ENCODE peak calls at places on chromosomes 6 and 20, in six cellular contexts. X, L, W, N, P and S are unnamed samples.

GRCh38 chr20:50019466-50020256 is 36.9 kb downstream of the SNAI1 start:
- DNase-seq in X (no peak), N (no peak), P (no peak), W (no peak), L (no peak), S (no peak)

GRCh38 chr20:21323640-21324039 is 20.5 kb downstream of the XRN2 start:
- DNase-seq in P (no peak), N (no peak), X (no peak), L (peak; percentile 89), W (peak; percentile 17), S (no peak)

GRCh38 chr6:28553986-28554881 is 28.6 kb downstream of the GPX5 start:
- DNase-seq in L (no peak), N (no peak), W (peak; percentile 46), P (peak; percentile 77), X (no peak), S (no peak)

GRCh38 chr20:50558483-50558925 is 48.3 kb downstream of the PTPN1 start:
- DNase-seq in W (peak; percentile 70), P (no peak), X (peak; percentile 76), L (peak; percentile 57), N (no peak), S (no peak)

GRCh38 chr6:140806431-140806830 is 1326.3 kb upstream of the GJE1 start:
- DNase-seq in N (no peak), X (no peak), P (no peak), W (no peak), L (no peak), S (no peak)

GRCh38 chr6:13398081-13398406 is 69.7 kb upstream of the TBC1D7 start:
- DNase-seq in X (no peak), W (no peak), N (no peak), L (no peak), P (no peak), S (no peak)

GRCh38 chr20:58470336-58470978 is 44.7 kb downstream of the APCDD1L start:
- DNase-seq in W (no peak), L (no peak), P (no peak), N (no peak), X (no peak), S (no peak)

GRCh38 chr6:42279144-42279781 is 61.6 kb upstream of the MRPS10 start:
- DNase-seq in L (no peak), X (peak; percentile 15), W (no peak), P (no peak), N (no peak), S (no peak)

GRCh38 chr6:149861603-149862423 is 2.3 kb downstream of the LRP11 start:
- DNase-seq in W (no peak), X (no peak), L (peak; percentile 25), N (no peak), P (no peak), S (no peak)

GRCh38 chr6:158799051-158799792 is 19.9 kb downstream of the EZR start:
- DNase-seq in N (no peak), P (peak; percentile 72), X (no peak), W (no peak), L (peak; percentile 85), S (no peak)

GRCh38 chr20:35369804-35370203 is 42.0 kb downstream of the UQCC1 start:
- DNase-seq in W (no peak), X (no peak), P (peak; percentile 64), N (no peak), L (no peak), S (no peak)

GRCh38 chr20:56808119-56808725 is 179.1 kb downstream of the TFAP2C start:
- DNase-seq in P (no peak), L (no peak), N (no peak), X (no peak), W (no peak), S (no peak)

GRCh38 chr6:116176596-116176995 is 50.7 kb upstream of the COL10A1 start:
- DNase-seq in L (no peak), N (no peak), X (no peak), W (no peak), P (no peak), S (no peak)

GRCh38 chr20:61810066-61810708 is 255.5 kb downstream of the TAF4 start:
- DNase-seq in N (no peak), W (no peak), X (no peak), P (no peak), L (no peak), S (no peak)

GRCh38 chr6:42101186-42101657 is 41.2 kb downstream of the C6orf132 start:
- DNase-seq in X (no peak), N (no peak), P (peak; percentile 56), W (no peak), L (no peak), S (no peak)

GRCh38 chr20:44581515-44581914 is 864 bp upstream of the PKIG start:
- DNase-seq in W (no peak), L (peak; percentile 49), X (no peak), P (no peak), N (no peak), S (no peak)

GRCh38 chr6:29631860-29632731 is 887 bp downstream of the GABBR1 start:
- DNase-seq in P (no peak), L (peak; percentile 36), X (peak; percentile 21), W (peak; percentile 81), N (no peak), S (no peak)

GRCh38 chr20:56400001-56400640 is 7.7 kb downstream of the CSTF1 start:
- DNase-seq in N (peak; percentile 31), X (peak; percentile 41), L (peak; percentile 74), P (peak; percentile 76), W (peak; percentile 49), S (peak; percentile 85)

GRCh38 chr20:652611-653109 is 340 bp downstream of the SRXN1 start:
- DNase-seq in W (no peak), L (peak; percentile 35), P (no peak), X (no peak), N (no peak), S (peak; percentile 53)

GRCh38 chr6:46323966-46324622 is 153.3 kb upstream of the ENPP5 start:
- DNase-seq in W (no peak), N (no peak), X (no peak), L (no peak), P (no peak), S (no peak)

GRCh38 chr6:166750125-166750793 is 123.2 kb upstream of the RPS6KA2 start:
- DNase-seq in P (no peak), L (no peak), X (no peak), N (no peak), W (no peak), S (peak; percentile 67)

GRCh38 chr20:653590-654426 is 808 bp upstream of the SRXN1 start:
- DNase-seq in L (no peak), W (peak; percentile 31), X (no peak), N (no peak), P (peak; percentile 70), S (peak; percentile 43)

GRCh38 chr6:131250121-131250520 is 114.9 kb downstream of the AKAP7 start:
- DNase-seq in P (no peak), N (peak; percentile 1), X (no peak), W (no peak), L (peak; percentile 57), S (peak; percentile 77)
- H3K4me3 ChIP-seq in P (no peak overlapping the region), N (no peak overlapping the region), X (no peak overlapping the region), W (no peak overlapping the region), L (no peak overlapping the region), S (no peak overlapping the region)

DNA sequence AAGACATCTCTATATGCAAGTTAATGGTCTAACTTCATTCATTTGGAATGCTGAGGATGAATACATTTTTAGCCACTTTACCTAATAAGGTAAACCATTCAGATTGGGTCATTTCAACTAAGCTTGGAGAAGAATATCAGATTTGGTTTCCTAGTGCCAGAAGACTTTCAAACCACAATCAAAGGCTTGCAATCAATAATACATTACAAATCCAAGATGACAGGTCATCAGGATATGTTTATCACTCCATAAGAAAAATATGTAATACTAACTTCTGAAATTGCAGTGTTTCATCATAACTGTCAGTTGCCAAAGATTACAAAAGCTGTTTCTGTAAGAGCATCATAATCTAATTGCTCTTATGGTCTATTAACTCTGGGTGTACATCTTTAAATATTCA is 654.0 kb downstream of the COL12A1 start:
- DNase-seq in P (no peak), X (no peak), L (no peak), N (no peak), W (no peak), S (no peak)
- TF ChIP-seq MYC in P (no peak), X (no peak), L (no peak), N (no peak), W (no peak), S (no peak)

DNA sequence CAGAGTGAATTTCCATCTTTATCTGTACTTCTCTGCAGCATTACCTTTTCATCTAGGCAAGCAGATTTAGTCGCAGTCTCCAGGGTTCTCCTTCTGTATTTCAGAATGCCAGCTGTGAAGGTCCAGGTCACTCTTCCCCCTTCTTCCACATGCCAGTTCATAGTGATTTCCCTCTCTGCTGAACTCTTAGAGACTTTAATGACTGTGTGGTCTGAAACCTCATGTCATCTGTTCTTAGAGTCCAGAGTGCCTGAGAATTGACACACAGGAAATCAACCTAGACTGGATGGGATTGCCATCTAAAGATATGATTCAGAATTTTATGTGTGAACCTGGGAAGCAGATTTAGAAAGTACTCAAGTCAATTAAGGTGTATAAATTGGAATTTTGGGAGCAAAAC is 248.1 kb downstream of the TPBG start:
- DNase-seq in N (no peak), P (no peak), X (no peak), W (no peak), L (no peak), S (no peak)
- TF ChIP-seq POLR2A in N (no peak), P (no peak), X (no peak), W (no peak), L (no peak), S (no peak)

DNA sequence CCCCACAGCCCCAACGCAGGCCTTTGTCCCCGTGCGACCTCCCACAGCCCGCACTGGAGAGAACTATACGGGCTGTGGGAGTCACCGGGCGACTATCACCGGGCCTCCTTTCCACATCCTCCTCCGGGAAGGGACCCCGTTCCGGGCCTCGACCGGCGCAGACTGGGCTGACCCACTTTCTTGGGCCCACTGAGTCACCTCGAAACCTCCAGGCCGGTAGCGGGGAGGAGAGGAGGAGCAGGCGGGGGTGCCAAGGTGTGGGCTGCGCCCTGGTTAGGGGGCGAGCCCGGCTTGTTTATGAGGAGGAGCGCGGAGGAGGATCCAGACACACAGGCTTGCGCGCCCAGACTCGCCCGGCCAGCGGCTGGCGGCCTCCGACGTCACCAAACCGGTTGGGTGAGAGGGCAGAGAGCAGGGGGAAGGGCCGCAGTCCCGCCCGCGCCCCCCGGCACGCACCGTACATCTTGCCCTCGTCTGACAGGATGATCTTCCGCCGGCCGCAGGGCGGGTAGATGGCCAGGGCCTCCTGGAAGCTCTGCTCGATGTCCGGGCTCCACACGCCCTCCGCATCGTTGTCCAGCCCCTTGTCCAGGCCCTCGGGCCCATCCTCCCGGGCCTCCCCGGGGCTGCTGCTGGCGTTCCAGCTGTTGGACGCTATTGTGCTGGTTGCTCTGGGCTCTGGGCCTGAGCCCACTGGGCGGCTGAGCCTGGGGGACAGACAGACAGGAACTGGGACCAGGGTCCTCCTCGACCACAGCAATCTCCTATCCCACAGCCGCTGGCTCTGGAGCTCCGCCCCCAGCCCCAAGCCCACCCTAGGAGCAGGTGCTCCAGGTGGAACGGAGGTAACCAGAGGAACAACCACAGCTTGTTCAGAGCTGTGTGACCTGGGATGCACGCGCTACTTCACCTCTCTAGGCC is 10.6 kb downstream of the TEAD3 start:
- DNase-seq in W (no peak), X (no peak), P (no peak), L (no peak), N (no peak), S (peak; percentile 80)
- H3K4me3 ChIP-seq in W (no peak overlapping the region), X (no peak overlapping the region), P (no peak overlapping the region), L (no peak overlapping the region), N (no peak overlapping the region), S (no peak overlapping the region)